ENCODE peak calls at places on chromosomes 16 and 17, in nine cellular contexts. One of them, this sample, is unnamed.

GRCh38 chr16:80198265-80198994 is 342.4 kb upstream of the DYNLRB2 start:
- DNase-seq in BE2C: no peak
- DNase-seq in RWPE2: no peak
- DNase-seq in left ventricle myocardium inferior: no peak
- DNase-seq in fibroblast of lung: peak; percentile 30
- DNase-seq in suprapubic skin: no peak
- DNase-seq in H9: no peak
- DNase-seq in A549: peak; percentile 60
- DNase-seq in mucosa of descending colon: no peak
- DNase-seq in this sample: no peak

GRCh38 chr16:89155851-89156739 is 15.5 kb upstream of the CDH15 start:
- DNase-seq in left ventricle myocardium inferior: no peak
- DNase-seq in suprapubic skin: no peak
- DNase-seq in fibroblast of lung: no peak
- DNase-seq in mucosa of descending colon: no peak
- DNase-seq in A549: no peak
- DNase-seq in RWPE2: no peak
- DNase-seq in BE2C: no peak
- DNase-seq in H9: no peak
- DNase-seq in this sample: no peak

GRCh38 chr17:44820631-44821196 is 9.4 kb downstream of the GJC1 start:
- DNase-seq in A549: peak; percentile 67
- DNase-seq in H9: no peak
- DNase-seq in mucosa of descending colon: no peak
- DNase-seq in RWPE2: no peak
- DNase-seq in left ventricle myocardium inferior: no peak
- DNase-seq in BE2C: no peak
- DNase-seq in fibroblast of lung: peak; percentile 95
- DNase-seq in suprapubic skin: no peak
- DNase-seq in this sample: no peak

GRCh38 chr16:47461598-47462266 is 601 bp downstream of the PHKB start:
- DNase-seq in A549: peak; percentile 87
- DNase-seq in fibroblast of lung: peak; percentile 71
- DNase-seq in H9: no peak
- DNase-seq in RWPE2: no peak
- DNase-seq in left ventricle myocardium inferior: no peak
- DNase-seq in mucosa of descending colon: peak; percentile 49
- DNase-seq in BE2C: no peak
- DNase-seq in suprapubic skin: no peak
- DNase-seq in this sample: peak; percentile 91

GRCh38 chr17:4635823-4636375 is 5.6 kb downstream of the ALOX15 start:
- DNase-seq in H9: peak; percentile 41
- DNase-seq in fibroblast of lung: no peak
- DNase-seq in A549: no peak
- DNase-seq in mucosa of descending colon: no peak
- DNase-seq in suprapubic skin: no peak
- DNase-seq in RWPE2: no peak
- DNase-seq in left ventricle myocardium inferior: no peak
- DNase-seq in BE2C: no peak
- DNase-seq in this sample: no peak

GRCh38 chr16:17676171-17676570 is 205.4 kb upstream of the XYLT1 start:
- DNase-seq in fibroblast of lung: no peak
- DNase-seq in BE2C: no peak
- DNase-seq in mucosa of descending colon: no peak
- DNase-seq in RWPE2: no peak
- DNase-seq in left ventricle myocardium inferior: no peak
- DNase-seq in suprapubic skin: no peak
- DNase-seq in H9: no peak
- DNase-seq in A549: no peak
- DNase-seq in this sample: no peak

GRCh38 chr17:48625502-48626201 is 506 bp downstream of the HOXB9 start:
- DNase-seq in left ventricle myocardium inferior: no peak
- DNase-seq in fibroblast of lung: no peak
- DNase-seq in BE2C: no peak
- DNase-seq in A549: peak; percentile 66
- DNase-seq in mucosa of descending colon: peak; percentile 89
- DNase-seq in H9: peak; percentile 75
- DNase-seq in RWPE2: no peak
- DNase-seq in suprapubic skin: no peak
- DNase-seq in this sample: peak; percentile 76

GRCh38 chr16:930511-930910 is 40.3 kb downstream of the LMF1 start:
- DNase-seq in left ventricle myocardium inferior: no peak
- DNase-seq in suprapubic skin: no peak
- DNase-seq in H9: no peak
- DNase-seq in RWPE2: peak; percentile 37
- DNase-seq in mucosa of descending colon: no peak
- DNase-seq in A549: no peak
- DNase-seq in BE2C: no peak
- DNase-seq in fibroblast of lung: no peak
- DNase-seq in this sample: no peak

GRCh38 chr16:56606688-56607618 is 1.4 kb upstream of the MT2A start:
- DNase-seq in mucosa of descending colon: peak; percentile 52
- DNase-seq in A549: peak; percentile 91
- DNase-seq in left ventricle myocardium inferior: peak; percentile 68
- DNase-seq in BE2C: no peak
- DNase-seq in RWPE2: peak; percentile 99
- DNase-seq in suprapubic skin: peak; percentile 96
- DNase-seq in H9: no peak
- DNase-seq in fibroblast of lung: peak; percentile 100
- DNase-seq in this sample: no peak

GRCh38 chr17:45848868-45849535 is 4.3 kb downstream of the SPPL2C start:
- DNase-seq in A549: no peak
- DNase-seq in BE2C: no peak
- DNase-seq in fibroblast of lung: no peak
- DNase-seq in H9: no peak
- DNase-seq in mucosa of descending colon: no peak
- DNase-seq in left ventricle myocardium inferior: no peak
- DNase-seq in RWPE2: peak; percentile 46
- DNase-seq in suprapubic skin: no peak
- DNase-seq in this sample: no peak

GRCh38 chr16:26345951-26346350 is 654.2 kb downstream of the HS3ST4 start:
- DNase-seq in suprapubic skin: no peak
- DNase-seq in left ventricle myocardium inferior: no peak
- DNase-seq in mucosa of descending colon: no peak
- DNase-seq in fibroblast of lung: no peak
- DNase-seq in RWPE2: no peak
- DNase-seq in A549: no peak
- DNase-seq in BE2C: no peak
- DNase-seq in H9: no peak
- DNase-seq in this sample: no peak

GRCh38 chr17:18977646-18978045 is 25.7 kb downstream of the SLC5A10 start:
- DNase-seq in fibroblast of lung: no peak
- DNase-seq in RWPE2: no peak
- DNase-seq in left ventricle myocardium inferior: no peak
- DNase-seq in H9: no peak
- DNase-seq in suprapubic skin: no peak
- DNase-seq in BE2C: no peak
- DNase-seq in mucosa of descending colon: no peak
- DNase-seq in A549: no peak
- DNase-seq in this sample: no peak

GRCh38 chr16:49856741-49857330 is 924 bp upstream of the ZNF423 start:
- DNase-seq in mucosa of descending colon: peak; percentile 84
- DNase-seq in left ventricle myocardium inferior: peak; percentile 81
- DNase-seq in suprapubic skin: no peak
- DNase-seq in BE2C: peak; percentile 90
- DNase-seq in RWPE2: no peak
- DNase-seq in H9: peak; percentile 76
- DNase-seq in fibroblast of lung: peak; percentile 87
- DNase-seq in A549: peak; percentile 78
- DNase-seq in this sample: peak; percentile 67

GRCh38 chr17:13544755-13545154 is 57.0 kb downstream of the HS3ST3A1 start:
- DNase-seq in A549: no peak
- DNase-seq in BE2C: no peak
- DNase-seq in mucosa of descending colon: no peak
- DNase-seq in RWPE2: no peak
- DNase-seq in suprapubic skin: no peak
- DNase-seq in fibroblast of lung: no peak
- DNase-seq in H9: no peak
- DNase-seq in left ventricle myocardium inferior: no peak
- DNase-seq in this sample: no peak

GRCh38 chr17:7208754-7209460 is 10.7 kb downstream of the DLG4 start:
- DNase-seq in BE2C: no peak
- DNase-seq in H9: peak; percentile 24
- DNase-seq in A549: no peak
- DNase-seq in RWPE2: no peak
- DNase-seq in mucosa of descending colon: no peak
- DNase-seq in fibroblast of lung: no peak
- DNase-seq in left ventricle myocardium inferior: peak; percentile 6
- DNase-seq in suprapubic skin: peak; percentile 54
- DNase-seq in this sample: no peak

GRCh38 chr17:29143894-29144293 is 36.3 kb downstream of the MYO18A start:
- DNase-seq in H9: peak; percentile 69
- DNase-seq in BE2C: peak; percentile 75
- DNase-seq in mucosa of descending colon: no peak
- DNase-seq in fibroblast of lung: no peak
- DNase-seq in RWPE2: no peak
- DNase-seq in left ventricle myocardium inferior: no peak
- DNase-seq in A549: peak; percentile 67
- DNase-seq in suprapubic skin: no peak
- DNase-seq in this sample: peak; percentile 44

GRCh38 chr16:59021751-59022150 is 287.6 kb upstream of the GOT2 start:
- DNase-seq in RWPE2: no peak
- DNase-seq in suprapubic skin: no peak
- DNase-seq in BE2C: no peak
- DNase-seq in left ventricle myocardium inferior: no peak
- DNase-seq in mucosa of descending colon: no peak
- DNase-seq in A549: peak; percentile 5
- DNase-seq in H9: no peak
- DNase-seq in fibroblast of lung: peak; percentile 25
- DNase-seq in this sample: no peak

GRCh38 chr17:6066183-6066948 is 3.8 kb upstream of the WSCD1 start:
- DNase-seq in suprapubic skin: no peak
- DNase-seq in BE2C: no peak
- DNase-seq in left ventricle myocardium inferior: no peak
- DNase-seq in RWPE2: no peak
- DNase-seq in mucosa of descending colon: no peak
- DNase-seq in A549: peak; percentile 37
- DNase-seq in fibroblast of lung: peak; percentile 40
- DNase-seq in H9: no peak
- DNase-seq in this sample: peak; percentile 17

GRCh38 chr16:85428899-85429775 is 184.0 kb upstream of the GSE1 start:
- DNase-seq in fibroblast of lung: no peak
- DNase-seq in BE2C: peak; percentile 55
- DNase-seq in mucosa of descending colon: no peak
- DNase-seq in A549: no peak
- DNase-seq in left ventricle myocardium inferior: peak; percentile 11
- DNase-seq in H9: no peak
- DNase-seq in suprapubic skin: peak; percentile 54
- DNase-seq in RWPE2: peak; percentile 58
- DNase-seq in this sample: no peak

GRCh38 chr16:57446530-57447141 is 549 bp downstream of the CIAPIN1 start:
- DNase-seq in BE2C: peak; percentile 67
- DNase-seq in A549: peak; percentile 29
- DNase-seq in left ventricle myocardium inferior: peak; percentile 36
- DNase-seq in fibroblast of lung: peak; percentile 23
- DNase-seq in H9: no peak
- DNase-seq in RWPE2: no peak
- DNase-seq in suprapubic skin: peak; percentile 83
- DNase-seq in mucosa of descending colon: no peak
- DNase-seq in this sample: peak; percentile 57

DNA sequence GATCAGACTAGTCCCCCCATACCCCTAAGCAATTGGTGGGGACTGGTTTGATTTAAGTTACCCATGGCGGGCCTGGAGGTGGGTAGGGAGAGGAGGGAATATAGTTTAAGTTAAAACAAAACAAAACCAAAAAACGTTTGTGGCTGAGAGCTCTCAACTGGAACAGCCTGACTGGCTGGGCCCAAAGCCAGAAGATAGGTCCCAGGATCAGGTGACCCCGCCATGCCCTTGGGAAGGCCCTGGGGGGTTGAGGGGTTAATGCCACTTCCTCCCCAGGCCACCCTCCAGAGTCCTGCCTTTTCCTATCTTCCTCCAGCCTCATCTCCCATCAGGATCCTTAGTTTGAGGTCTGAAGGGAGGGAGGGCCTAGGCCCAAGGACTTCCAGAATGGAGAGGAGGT is 82.3 kb upstream of the LHX1 start:
- DNase-seq in BE2C: no peak
- DNase-seq in fibroblast of lung: no peak
- DNase-seq in RWPE2: no peak
- DNase-seq in suprapubic skin: no peak
- DNase-seq in mucosa of descending colon: no peak
- DNase-seq in left ventricle myocardium inferior: no peak
- DNase-seq in H9: no peak
- DNase-seq in A549: no peak
- DNase-seq in this sample: no peak
- H3K4me1 ChIP-seq in BE2C: peaks cover 2% of the 10 kb centered on the region
- H3K4me1 ChIP-seq in fibroblast of lung: peaks cover 2% of the 10 kb centered on the region
- H3K4me1 ChIP-seq in RWPE2: peaks cover 49% of the 10 kb centered on the region
- H3K4me1 ChIP-seq in suprapubic skin: peaks cover 3% of the 10 kb centered on the region
- H3K4me1 ChIP-seq in mucosa of descending colon: no peaks in the 10 kb centered on the region
- H3K4me1 ChIP-seq in left ventricle myocardium inferior: no peaks in the 10 kb centered on the region
- H3K4me1 ChIP-seq in H9: peaks cover 2% of the 10 kb centered on the region
- H3K4me1 ChIP-seq in A549: peaks cover 31% of the 10 kb centered on the region
- H3K4me1 ChIP-seq in this sample: no peaks in the 10 kb centered on the region

GRCh38 chr17:82383411-82383810 is 11.8 kb downstream of the UTS2R start:
- DNase-seq in suprapubic skin: no peak
- DNase-seq in A549: no peak
- DNase-seq in mucosa of descending colon: no peak
- DNase-seq in fibroblast of lung: no peak
- DNase-seq in H9: no peak
- DNase-seq in RWPE2: no peak
- DNase-seq in BE2C: no peak
- DNase-seq in left ventricle myocardium inferior: no peak
- DNase-seq in this sample: no peak
- H3K4me1 ChIP-seq in suprapubic skin: peaks cover 42% of the 10 kb centered on the region
- H3K4me1 ChIP-seq in A549: peaks cover 29% of the 10 kb centered on the region
- H3K4me1 ChIP-seq in mucosa of descending colon: peaks cover 5% of the 10 kb centered on the region
- H3K4me1 ChIP-seq in fibroblast of lung: no peaks in the 10 kb centered on the region
- H3K4me1 ChIP-seq in H9: no peaks in the 10 kb centered on the region
- H3K4me1 ChIP-seq in RWPE2: peaks cover 10% of the 10 kb centered on the region
- H3K4me1 ChIP-seq in BE2C: peaks cover 13% of the 10 kb centered on the region
- H3K4me1 ChIP-seq in left ventricle myocardium inferior: peaks cover 45% of the 10 kb centered on the region
- H3K4me1 ChIP-seq in this sample: peaks cover 3% of the 10 kb centered on the region

GRCh38 chr17:10673318-10673717 is 16.2 kb upstream of the MYH3 start:
- DNase-seq in fibroblast of lung: no peak
- DNase-seq in BE2C: no peak
- DNase-seq in RWPE2: no peak
- DNase-seq in left ventricle myocardium inferior: no peak
- DNase-seq in H9: no peak
- DNase-seq in mucosa of descending colon: no peak
- DNase-seq in suprapubic skin: no peak
- DNase-seq in A549: no peak
- DNase-seq in this sample: no peak
- H3K4me1 ChIP-seq in fibroblast of lung: no peaks in the 10 kb centered on the region
- H3K4me1 ChIP-seq in BE2C: no peaks in the 10 kb centered on the region
- H3K4me1 ChIP-seq in RWPE2: no peaks in the 10 kb centered on the region
- H3K4me1 ChIP-seq in left ventricle myocardium inferior: no peaks in the 10 kb centered on the region
- H3K4me1 ChIP-seq in H9: no peaks in the 10 kb centered on the region
- H3K4me1 ChIP-seq in mucosa of descending colon: no peaks in the 10 kb centered on the region
- H3K4me1 ChIP-seq in suprapubic skin: no peaks in the 10 kb centered on the region
- H3K4me1 ChIP-seq in A549: no peaks in the 10 kb centered on the region
- H3K4me1 ChIP-seq in this sample: no peaks in the 10 kb centered on the region

GRCh38 chr17:1177099-1177996 is 2.4 kb downstream of the ABR start:
- DNase-seq in mucosa of descending colon: no peak
- DNase-seq in H9: no peak
- DNase-seq in RWPE2: no peak
- DNase-seq in fibroblast of lung: peak; percentile 70
- DNase-seq in A549: no peak
- DNase-seq in BE2C: no peak
- DNase-seq in left ventricle myocardium inferior: peak; percentile 43
- DNase-seq in suprapubic skin: no peak
- DNase-seq in this sample: no peak
- H3K4me1 ChIP-seq in mucosa of descending colon: peaks cover 14% of the 10 kb centered on the region
- H3K4me1 ChIP-seq in H9: no peaks in the 10 kb centered on the region
- H3K4me1 ChIP-seq in RWPE2: no peaks in the 10 kb centered on the region
- H3K4me1 ChIP-seq in fibroblast of lung: no peaks in the 10 kb centered on the region
- H3K4me1 ChIP-seq in A549: peaks cover 6% of the 10 kb centered on the region
- H3K4me1 ChIP-seq in BE2C: no peaks in the 10 kb centered on the region
- H3K4me1 ChIP-seq in left ventricle myocardium inferior: peaks cover 86% of the 10 kb centered on the region
- H3K4me1 ChIP-seq in suprapubic skin: peaks cover 51% of the 10 kb centered on the region
- H3K4me1 ChIP-seq in this sample: no peaks in the 10 kb centered on the region